ENCODE peak calls at places on chromosomes 1 and 21, in nine cellular contexts. T, L, G, N, E, D, Q, Y and J are unnamed samples. For H3K4me1, the result is how much of the 10 kb centered on the place peaks cover.

GRCh38 chr1:103525114-103525606 is 339 bp upstream of the RNPC3 start:
- DNase-seq in T (peak), L (peak), G (no peak), N (peak), E (peak), D (no peak), Q (no peak), Y (no peak), J (peak)

GRCh38 chr21:37562920-37563640 is 196.5 kb downstream of the DYRK1A start:
- DNase-seq in T (no peak), L (no peak), G (no peak), N (no peak), E (peak), D (peak), Q (no peak), Y (no peak), J (peak)

GRCh38 chr1:203025721-203026665 is at the start of gene PPFIA4:
- DNase-seq in T (peak), L (peak), G (no peak), N (peak), E (peak), D (peak), Q (peak), Y (peak), J (peak)

GRCh38 chr1:186577201-186577600 is 103.0 kb downstream of the PTGS2 start:
- DNase-seq in T (no peak), L (no peak), G (no peak), N (no peak), E (no peak), D (no peak), Q (no peak), Y (no peak), J (no peak)

GRCh38 chr1:50371749-50372148 is 51.5 kb downstream of the DMRTA2 start:
- DNase-seq in T (no peak), L (no peak), G (no peak), N (no peak), E (no peak), D (no peak), Q (no peak), Y (no peak), J (no peak)

GRCh38 chr1:216350186-216350585 is 73.1 kb downstream of the USH2A start:
- DNase-seq in T (no peak), L (no peak), G (no peak), N (no peak), E (no peak), D (no peak), Q (no peak), Y (no peak), J (no peak)

GRCh38 chr1:58767143-58767542 is 16.7 kb downstream of the JUN start:
- DNase-seq in T (no peak), L (no peak), G (no peak), N (no peak), E (no peak), D (no peak), Q (no peak), Y (no peak), J (no peak)

GRCh38 chr1:156727914-156728598 is at the start of gene METTL25B:
- DNase-seq in T (peak), L (peak), G (peak), N (peak), E (peak), D (peak), Q (no peak), Y (peak), J (peak)

GRCh38 chr1:1862905-1863547 is 27.9 kb downstream of the GNB1 start:
- DNase-seq in T (no peak), L (no peak), G (no peak), N (no peak), E (no peak), D (no peak), Q (no peak), Y (no peak), J (no peak)

GRCh38 chr1:21855257-21856096 is 43.4 kb downstream of the LDLRAD2 start:
- DNase-seq in T (no peak), L (no peak), G (peak), N (no peak), E (no peak), D (no peak), Q (no peak), Y (no peak), J (no peak)

GRCh38 chr1:96358057-96358456 is 363.5 kb upstream of the PTBP2 start:
- DNase-seq in T (no peak), L (no peak), G (no peak), N (no peak), E (no peak), D (no peak), Q (no peak), Y (no peak), J (no peak)

GRCh38 chr1:150874455-150875196 is 1.8 kb downstream of the ARNT start:
- DNase-seq in T (no peak), L (peak), G (no peak), N (no peak), E (no peak), D (no peak), Q (no peak), Y (no peak), J (no peak)

GRCh38 chr1:11697893-11698210 is 6.3 kb downstream of the DRAXIN start:
- DNase-seq in T (no peak), L (no peak), G (no peak), N (no peak), E (no peak), D (no peak), Q (no peak), Y (no peak), J (no peak)

GRCh38 chr1:198780376-198780775 is 141.5 kb downstream of the PTPRC start:
- DNase-seq in T (no peak), L (no peak), G (no peak), N (no peak), E (no peak), D (no peak), Q (no peak), Y (no peak), J (no peak)

GRCh38 chr1:71823656-71824159 is 458.6 kb downstream of the NEGR1 start:
- DNase-seq in T (no peak), L (no peak), G (no peak), N (no peak), E (no peak), D (no peak), Q (no peak), Y (no peak), J (no peak)

GRCh38 chr1:93707956-93708355 is 26.3 kb upstream of the BCAR3 start:
- DNase-seq in T (no peak), L (no peak), G (no peak), N (no peak), E (no peak), D (no peak), Q (no peak), Y (no peak), J (no peak)

GRCh38 chr1:116769561-116769977 is 15.3 kb downstream of the CD2 start:
- DNase-seq in T (no peak), L (peak), G (no peak), N (no peak), E (no peak), D (no peak), Q (no peak), Y (no peak), J (no peak)

GRCh38 chr1:42008264-42008663 is 89.5 kb upstream of the HIVEP3 start:
- DNase-seq in T (no peak), L (no peak), G (no peak), N (no peak), E (no peak), D (no peak), Q (no peak), Y (no peak), J (no peak)

GRCh38 chr1:110948038-110948810 is 15.5 kb downstream of the LRIF1 start:
- DNase-seq in T (no peak), L (peak), G (no peak), N (no peak), E (no peak), D (no peak), Q (no peak), Y (no peak), J (no peak)

GRCh38 chr1:229440821-229441537 is 7.1 kb upstream of the ACTA1 start:
- DNase-seq in T (no peak), L (peak), G (no peak), N (no peak), E (no peak), D (no peak), Q (no peak), Y (no peak), J (no peak)

GRCh38 chr1:3771108-3772026 is 1.2 kb upstream of the SMIM1 start:
- DNase-seq in T (peak), L (no peak), G (no peak), N (no peak), E (peak), D (no peak), Q (no peak), Y (no peak), J (no peak)

GRCh38 chr1:6124341-6124740 is 55.8 kb downstream of the CHD5 start:
- DNase-seq in T (no peak), L (no peak), G (peak), N (no peak), E (no peak), D (peak), Q (no peak), Y (no peak), J (no peak)

GRCh38 chr1:183323849-183324683 is 94.1 kb downstream of the NMNAT2 start:
- DNase-seq in T (no peak), L (no peak), G (no peak), N (no peak), E (no peak), D (no peak), Q (no peak), Y (no peak), J (no peak)

GRCh38 chr1:155977607-155978324 is 581 bp downstream of the ARHGEF2 start:
- DNase-seq in T (peak), L (no peak), G (no peak), N (peak), E (peak), D (peak), Q (no peak), Y (no peak), J (no peak)

GRCh38 chr1:6869002-6869380 is 83.7 kb downstream of the CAMTA1 start:
- DNase-seq in T (no peak), L (no peak), G (no peak), N (no peak), E (no peak), D (no peak), Q (no peak), Y (no peak), J (no peak)

GRCh38 chr1:102572637-102573036 is 535.7 kb downstream of the COL11A1 start:
- DNase-seq in T (no peak), L (no peak), G (no peak), N (no peak), E (no peak), D (no peak), Q (no peak), Y (no peak), J (no peak)

GRCh38 chr21:29449306-29449940 is 150.7 kb downstream of the BACH1 start:
- DNase-seq in T (no peak), L (peak), G (no peak), N (no peak), E (no peak), D (no peak), Q (no peak), Y (no peak), J (no peak)

GRCh38 chr1:98556521-98557158 is 104.9 kb upstream of the SNX7 start:
- DNase-seq in T (no peak), L (peak), G (no peak), N (no peak), E (no peak), D (no peak), Q (no peak), Y (no peak), J (no peak)

GRCh38 chr1:27503961-27504587 is 14.1 kb upstream of the WASF2 start:
- DNase-seq in T (no peak), L (peak), G (no peak), N (no peak), E (peak), D (no peak), Q (no peak), Y (no peak), J (no peak)

GRCh38 chr1:7278827-7279752 is 492.0 kb upstream of the VAMP3 start:
- DNase-seq in T (no peak), L (no peak), G (no peak), N (no peak), E (no peak), D (no peak), Q (no peak), Y (no peak), J (no peak)

GRCh38 chr1:2298685-2299673 is 70.9 kb downstream of the SKI start:
- DNase-seq in T (no peak), L (no peak), G (no peak), N (no peak), E (no peak), D (peak), Q (no peak), Y (no peak), J (no peak)

GRCh38 chr1:19524791-19525190 is 39.5 kb upstream of the CAPZB start:
- DNase-seq in T (no peak), L (no peak), G (no peak), N (no peak), E (no peak), D (no peak), Q (no peak), Y (no peak), J (no peak)

GRCh38 chr1:19533626-19534025 is 48.3 kb upstream of the CAPZB start:
- DNase-seq in T (no peak), L (no peak), G (no peak), N (no peak), E (no peak), D (peak), Q (no peak), Y (no peak), J (peak)

GRCh38 chr1:19525607-19526545 is 40.5 kb upstream of the CAPZB start:
- DNase-seq in T (no peak), L (no peak), G (no peak), N (no peak), E (no peak), D (no peak), Q (no peak), Y (no peak), J (no peak)

GRCh38 chr1:19532519-19532918 is 47.2 kb upstream of the CAPZB start:
- DNase-seq in T (no peak), L (no peak), G (no peak), N (peak), E (no peak), D (no peak), Q (no peak), Y (no peak), J (no peak)

DNA sequence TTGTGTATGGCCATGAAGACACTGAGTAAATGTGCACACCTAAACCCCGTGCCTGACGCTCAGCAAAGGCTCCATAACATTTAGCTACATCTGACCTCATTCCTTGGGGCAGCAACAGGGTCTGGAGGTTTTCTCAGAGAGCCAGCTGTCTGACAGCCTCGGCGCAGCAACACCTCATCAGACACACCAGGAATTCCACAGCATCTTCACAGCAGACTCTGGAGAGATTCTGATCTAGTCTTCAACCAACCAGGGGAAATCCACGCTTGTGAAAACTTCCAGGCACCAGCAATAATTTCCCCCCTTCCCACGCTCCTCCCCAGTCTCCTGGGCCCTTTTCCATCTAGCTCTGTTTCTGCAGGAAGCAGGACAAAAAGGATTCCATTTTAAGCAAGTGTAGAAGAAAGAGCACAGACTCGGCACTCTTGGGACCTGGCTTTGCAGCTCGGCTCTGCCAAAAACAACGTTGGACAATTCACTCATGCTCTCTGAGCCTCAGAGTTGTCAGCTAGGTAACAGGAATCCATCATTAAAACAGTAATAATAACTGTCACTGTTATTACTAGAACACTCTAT is 44.3 kb upstream of the CAPZB start:
- DNase-seq in T (no peak), L (no peak), G (no peak), N (peak), E (no peak), D (peak), Q (no peak), Y (no peak), J (no peak)
- H3K4me1 ChIP-seq in T (under half), L (under half), G (under half), N (under half), E (under half), D (under half), Q (under half), Y (under half), J (under half)

DNA sequence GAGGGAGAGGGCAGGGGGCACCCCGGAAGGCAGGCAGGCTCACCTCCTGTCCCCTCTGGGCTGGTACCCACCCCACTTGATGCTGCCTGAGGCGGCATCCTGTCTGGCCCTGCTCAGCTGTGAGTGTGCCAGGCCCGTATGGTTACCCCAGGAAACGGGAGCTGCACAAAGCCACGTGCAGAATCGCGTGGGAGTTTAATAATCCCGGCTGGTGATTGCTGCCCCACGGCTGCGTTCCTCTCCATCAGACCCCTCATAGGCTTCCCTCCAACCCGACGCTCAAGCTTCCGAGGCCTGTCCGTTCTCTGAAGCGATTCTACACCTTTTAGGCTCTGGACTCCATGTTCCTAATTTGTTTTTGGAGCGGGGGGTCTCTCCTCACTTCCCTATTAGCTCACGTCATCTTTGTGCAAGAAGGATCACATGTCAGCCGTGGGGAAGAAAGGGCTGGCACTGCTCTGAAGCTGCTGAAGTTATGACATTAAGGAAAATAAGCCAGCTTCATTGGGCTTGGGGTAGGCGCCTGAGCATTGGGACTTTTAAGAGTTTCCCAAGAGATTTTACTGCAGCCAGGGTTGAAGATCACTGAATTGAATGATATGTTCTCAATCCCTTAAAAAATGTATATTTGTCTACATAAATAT is 1.1 kb upstream of the B3GALT5 start:
- DNase-seq in T (no peak), L (no peak), G (no peak), N (no peak), E (no peak), D (no peak), Q (no peak), Y (no peak), J (no peak)
- H3K4me3 ChIP-seq in T (no peak), L (no peak), G (no peak), N (no peak), E (no peak), D (no peak), Q (no peak), Y (no peak), J (no peak)

DNA sequence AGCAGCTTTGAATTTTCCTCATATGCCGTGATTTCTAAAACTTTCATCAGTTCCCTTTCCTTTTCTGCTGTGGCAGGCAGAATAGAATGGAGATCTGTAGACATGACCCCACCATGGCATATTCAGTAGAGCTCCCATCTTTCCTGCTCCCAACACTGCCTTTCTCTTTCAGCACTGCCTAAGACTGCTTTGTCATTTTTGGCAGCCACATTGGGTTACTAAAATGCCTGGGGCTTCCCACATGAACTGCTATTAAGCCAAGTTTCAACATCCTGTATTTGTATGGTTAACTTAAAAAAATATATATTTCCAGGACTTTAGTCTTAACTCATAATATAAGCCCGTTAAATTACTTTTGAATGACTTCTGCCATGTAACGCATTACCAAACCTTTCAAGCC is 60.9 kb downstream of the TBX19 start:
- DNase-seq in T (no peak), L (peak), G (no peak), N (no peak), E (no peak), D (no peak), Q (no peak), Y (no peak), J (no peak)
- TF ChIP-seq CTCF in T (no peak), L (no peak), G (no peak), N (no peak), E (no peak), D (no peak), Q (no peak), Y (no peak), J (no peak)

DNA sequence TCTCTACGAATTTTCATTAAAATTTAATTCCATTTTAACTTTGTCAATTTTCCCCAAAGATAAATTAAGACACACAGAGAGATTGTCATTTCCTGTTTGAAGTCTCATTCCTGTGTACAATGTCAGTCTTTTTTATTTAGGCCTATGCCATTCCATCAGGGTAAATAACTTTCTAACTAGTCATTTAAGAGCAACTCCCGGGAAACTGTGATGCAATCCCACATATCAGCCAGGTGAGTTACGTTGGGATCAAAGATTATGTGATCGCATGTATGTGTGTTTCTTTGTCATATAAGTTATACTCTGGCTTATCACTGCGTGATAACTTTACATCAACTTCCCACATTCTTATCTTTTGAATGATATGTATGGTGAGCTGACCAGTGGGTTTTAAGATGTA is 86.1 kb upstream of the S1PR1 start:
- DNase-seq in T (no peak), L (peak), G (peak), N (no peak), E (no peak), D (no peak), Q (no peak), Y (no peak), J (no peak)
- H3K4me1 ChIP-seq in T (under half), L (under half), G (under half), N (under half), E (under half), D (under half), Q (under half), Y (under half), J (under half)

GRCh38 chr1:77104672-77105071 is 114.6 kb downstream of the PIGK start:
- DNase-seq in T (no peak), L (no peak), G (no peak), N (no peak), E (no peak), D (no peak), Q (no peak), Y (no peak), J (no peak)

GRCh38 chr1:77096496-77097255 is 122.6 kb downstream of the PIGK start:
- DNase-seq in T (no peak), L (no peak), G (no peak), N (no peak), E (no peak), D (no peak), Q (no peak), Y (no peak), J (no peak)

GRCh38 chr1:77095231-77095630 is 124.0 kb downstream of the PIGK start:
- DNase-seq in T (no peak), L (no peak), G (no peak), N (no peak), E (no peak), D (no peak), Q (no peak), Y (no peak), J (no peak)

DNA sequence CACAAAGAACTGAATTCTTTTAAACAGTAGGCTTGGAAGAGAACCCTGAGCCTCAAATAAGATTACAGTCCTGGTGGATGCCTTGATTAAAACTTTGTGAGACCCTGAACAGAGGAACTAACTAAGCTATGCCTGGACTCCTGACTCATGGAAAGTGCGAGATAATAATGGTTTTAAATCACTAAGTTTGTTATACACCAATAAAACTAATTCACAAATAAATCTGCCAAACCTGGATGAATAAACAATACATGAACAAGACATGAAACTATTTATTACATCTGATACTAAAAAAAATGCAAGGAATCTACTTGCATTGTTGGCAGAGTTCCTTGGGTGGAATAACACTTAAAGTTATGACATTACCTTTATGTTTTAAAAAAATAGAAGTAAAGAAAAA is 118.4 kb downstream of the PIGK start:
- DNase-seq in T (no peak), L (no peak), G (no peak), N (no peak), E (no peak), D (no peak), Q (no peak), Y (no peak), J (no peak)
- H3K4me3 ChIP-seq in T (no peak), L (no peak), G (no peak), N (no peak), E (no peak), D (no peak), Q (no peak), Y (no peak), J (no peak)

GRCh38 chr21:41861987-41862386 is 17.2 kb downstream of the PRDM15 start:
- DNase-seq in T (no peak), L (no peak), G (no peak), N (no peak), E (no peak), D (no peak), Q (no peak), Y (no peak), J (no peak)
- TF ChIP-seq CTCF in T (no peak), L (peak), G (no peak), N (no peak), E (no peak), D (no peak), Q (no peak), Y (no peak), J (no peak)